ENCODE peak calls at places on chromosomes 6 and 20, in four cellular contexts. One of them, this sample, is unnamed.

GRCh38 chr20:59721386-59721785 is 117.0 kb downstream of the PHACTR3 start:
- DNase-seq in cardiac fibroblast: no peak
- DNase-seq in OCI-LY7: no peak
- DNase-seq in RWPE1: no peak
- DNase-seq in this sample: no peak

GRCh38 chr6:139262519-139263300 is 29.1 kb downstream of the TXLNB start:
- DNase-seq in cardiac fibroblast: no peak
- DNase-seq in OCI-LY7: peak; percentile 78
- DNase-seq in RWPE1: no peak
- DNase-seq in this sample: no peak

GRCh38 chr6:818191-818590 is 125.3 kb upstream of the EXOC2 start:
- DNase-seq in cardiac fibroblast: no peak
- DNase-seq in OCI-LY7: no peak
- DNase-seq in RWPE1: peak; percentile 55
- DNase-seq in this sample: no peak

GRCh38 chr6:26362836-26363220 is 2.2 kb upstream of the BTN3A2 start:
- DNase-seq in cardiac fibroblast: no peak
- DNase-seq in OCI-LY7: no peak
- DNase-seq in RWPE1: no peak
- DNase-seq in this sample: no peak

GRCh38 chr6:134795696-134796095 is 154.2 kb downstream of the ALDH8A1 start:
- DNase-seq in cardiac fibroblast: peak; percentile 51
- DNase-seq in OCI-LY7: no peak
- DNase-seq in RWPE1: no peak
- DNase-seq in this sample: no peak

GRCh38 chr6:78948785-78949184 is 81.4 kb downstream of the IRAK1BP1 start:
- DNase-seq in cardiac fibroblast: no peak
- DNase-seq in OCI-LY7: no peak
- DNase-seq in RWPE1: no peak
- DNase-seq in this sample: no peak

GRCh38 chr6:139635401-139636130 is 261.1 kb upstream of the CITED2 start:
- DNase-seq in cardiac fibroblast: no peak
- DNase-seq in OCI-LY7: no peak
- DNase-seq in RWPE1: peak; percentile 4
- DNase-seq in this sample: no peak

GRCh38 chr6:41347349-41348050 is 12.1 kb downstream of the NCR2 start:
- DNase-seq in cardiac fibroblast: no peak
- DNase-seq in OCI-LY7: no peak
- DNase-seq in RWPE1: no peak
- DNase-seq in this sample: peak; percentile 6

GRCh38 chr6:114121913-114122662 is 151.1 kb upstream of the HDAC2 start:
- DNase-seq in cardiac fibroblast: no peak
- DNase-seq in OCI-LY7: no peak
- DNase-seq in RWPE1: no peak
- DNase-seq in this sample: no peak

GRCh38 chr6:68740828-68741500 is 105.9 kb downstream of the ADGRB3 start:
- DNase-seq in cardiac fibroblast: peak; percentile 9
- DNase-seq in OCI-LY7: no peak
- DNase-seq in RWPE1: no peak
- DNase-seq in this sample: peak; percentile 17